ENCODE peak calls at places on chromosomes 3 and 15, in eight cellular contexts. G is GM10248, Q is AG08396, L is EL, X is ovary, H is head of caudate nucleus, J is iPS-NIHi11, C is activated B cell treated with CpG ODN at 0.5 μM for 24 hours. Y is an unnamed sample.

GRCh38 chr3:11386413-11387155 is 114.4 kb downstream of the ATG7 start:
- DNase-seq in G (no peak), J (no peak), Q (no peak), L (no peak), H (no peak), X (no peak), C (no peak), Y (no peak)

GRCh38 chr3:17424137-17424536 is 318.3 kb downstream of the TBC1D5 start:
- DNase-seq in J (no peak), X (no peak), C (no peak), Q (no peak), H (no peak), G (peak; percentile 10), L (no peak), Y (no peak)

GRCh38 chr3:94936023-94936580 is 873.2 kb downstream of the NSUN3 start:
- DNase-seq in H (no peak), J (no peak), Q (no peak), C (no peak), G (no peak), X (no peak), L (no peak), Y (no peak)

GRCh38 chr3:130473416-130473815 is 43.6 kb upstream of the COL6A6 start:
- DNase-seq in H (no peak), J (no peak), Q (no peak), X (no peak), L (peak; percentile 3), G (no peak), C (no peak), Y (no peak)

GRCh38 chr15:78365931-78366330 is 25.8 kb downstream of the CRABP1 start:
- DNase-seq in X (no peak), G (no peak), Q (no peak), H (no peak), L (no peak), J (no peak), C (no peak), Y (no peak)

GRCh38 chr3:155428558-155428957 is 135.1 kb upstream of the STRIT1 start:
- DNase-seq in G (no peak), Q (peak; percentile 57), H (no peak), X (no peak), J (no peak), C (no peak), L (peak; percentile 66), Y (no peak)

GRCh38 chr15:86611392-86612040 is 531.8 kb downstream of the AGBL1 start:
- DNase-seq in C (no peak), X (no peak), H (no peak), G (no peak), Q (no peak), J (no peak), L (peak; percentile 2), Y (no peak)

GRCh38 chr3:77051927-77052542 is 12.1 kb downstream of the ROBO2 start:
- DNase-seq in L (no peak), H (no peak), Q (no peak), C (no peak), G (no peak), J (no peak), X (no peak), Y (no peak)

GRCh38 chr3:103937094-103937493 is 1429.6 kb upstream of the ALCAM start:
- DNase-seq in H (no peak), G (no peak), C (no peak), J (no peak), Q (no peak), L (no peak), X (no peak), Y (no peak)

GRCh38 chr15:67253517-67254237 is 784 bp downstream of the AAGAB start:
- DNase-seq in C (no peak), X (peak; percentile 23), G (peak; percentile 19), H (no peak), Q (peak; percentile 14), J (no peak), L (peak; percentile 40), Y (no peak)

GRCh38 chr3:9784876-9785443 is 7.3 kb downstream of the TADA3 start:
- DNase-seq in C (no peak), X (no peak), G (no peak), H (no peak), L (no peak), J (no peak), Q (no peak), Y (no peak)

GRCh38 chr3:55244247-55244646 is 242.9 kb downstream of the WNT5A start:
- DNase-seq in H (no peak), C (no peak), J (no peak), Q (no peak), G (no peak), X (no peak), L (no peak), Y (no peak)

GRCh38 chr3:141392018-141392370 is 23.7 kb downstream of the ZBTB38 start:
- DNase-seq in G (no peak), H (no peak), Q (no peak), C (no peak), J (no peak), L (no peak), X (no peak), Y (no peak)

GRCh38 chr15:64844576-64845140 is 2.9 kb downstream of the PLEKHO2 start:
- DNase-seq in H (no peak), Q (no peak), L (no peak), X (no peak), J (no peak), C (no peak), G (no peak), Y (no peak)

GRCh38 chr3:89252865-89253264 is 145.4 kb downstream of the EPHA3 start:
- DNase-seq in Q (no peak), X (no peak), C (no peak), L (no peak), H (no peak), G (no peak), J (no peak), Y (no peak)

GRCh38 chr3:108124337-108125150 is 33.7 kb upstream of the CD47 start:
- DNase-seq in H (no peak), G (peak; percentile 60), L (no peak), Q (no peak), X (no peak), J (no peak), C (peak; percentile 61), Y (peak; percentile 87)

GRCh38 chr15:91974321-91974720 is 120.8 kb downstream of the SLCO3A1 start:
- DNase-seq in L (no peak), Q (no peak), G (no peak), H (no peak), J (no peak), C (no peak), X (no peak), Y (no peak)

GRCh38 chr3:24185738-24186384 is 240.8 kb downstream of the NR1D2 start:
- DNase-seq in H (peak; percentile 32), Q (peak; percentile 49), C (no peak), J (peak; percentile 62), L (peak; percentile 74), X (peak; percentile 33), G (peak; percentile 32), Y (peak; percentile 2)

GRCh38 chr3:71690222-71690821 is 34.9 kb downstream of the EIF4E3 start:
- DNase-seq in X (peak; percentile 59), C (no peak), L (peak; percentile 55), H (no peak), J (peak; percentile 21), Q (no peak), G (no peak), Y (no peak)

GRCh38 chr15:64596701-64597468 is 136.5 kb downstream of the ZNF609 start:
- DNase-seq in L (peak; percentile 33), H (no peak), X (no peak), C (no peak), G (peak; percentile 42), Q (peak; percentile 39), J (peak; percentile 72), Y (no peak)

GRCh38 chr3:37227870-37228549 is 53.6 kb upstream of the LRRFIP2 start:
- DNase-seq in J (no peak), X (no peak), C (no peak), L (no peak), G (no peak), H (no peak), Q (no peak), Y (no peak)

GRCh38 chr15:78018968-78019644 is 58.4 kb downstream of the TBC1D2B start:
- DNase-seq in X (no peak), H (no peak), Q (no peak), C (peak; percentile 32), J (no peak), L (no peak), G (peak; percentile 48), Y (peak; percentile 26)

GRCh38 chr3:8371955-8372600 is 129.5 kb upstream of the LMCD1 start:
- DNase-seq in J (no peak), C (no peak), X (no peak), H (no peak), G (no peak), L (no peak), Q (no peak), Y (no peak)

GRCh38 chr3:118682916-118683315 is 351.7 kb downstream of the IGSF11 start:
- DNase-seq in X (no peak), G (no peak), H (no peak), Q (no peak), C (no peak), L (no peak), J (no peak), Y (no peak)

GRCh38 chr15:89794627-89795241 is 18.6 kb downstream of the MESP2 start:
- DNase-seq in L (peak; percentile 54), C (no peak), H (no peak), G (no peak), J (no peak), Q (peak; percentile 56), X (no peak), Y (no peak)

GRCh38 chr15:31486906-31487695 is 160.5 kb downstream of the KLF13 start:
- DNase-seq in X (no peak), H (no peak), Q (no peak), J (no peak), G (no peak), L (no peak), C (no peak), Y (no peak)

Y was measured in memory B cell.